ENCODE peak calls at places on chromosome 15, in four cellular contexts. K is A549, X is thyroid gland, N is testis. W is an unnamed sample.

GRCh38 chr15:67176195-67176971 is 78.1 kb downstream of the AAGAB start:
- DNase-seq in N (no peak), X (peak; percentile 88), K (no peak), W (no peak)

GRCh38 chr15:65634381-65634780 is 12.6 kb downstream of the SLC24A1 start:
- DNase-seq in X (no peak), N (no peak), K (peak; percentile 59), W (no peak)

GRCh38 chr15:85730001-85730820 is 64.5 kb downstream of the KLHL25 start:
- DNase-seq in X (peak; percentile 30), K (peak; percentile 74), N (peak; percentile 70), W (no peak)

GRCh38 chr15:68812596-68813548 is 7.8 kb downstream of the ANP32A start:
- DNase-seq in X (no peak), N (no peak), K (no peak), W (no peak)

GRCh38 chr15:53830707-53831386 is 71.4 kb upstream of the WDR72 start:
- DNase-seq in N (no peak), K (peak; percentile 22), X (no peak), W (no peak)

GRCh38 chr15:41873711-41874110 is 20.1 kb downstream of the SPTBN5 start:
- DNase-seq in K (no peak), X (no peak), N (no peak), W (no peak)

GRCh38 chr15:42270996-42271395 is 2.0 kb upstream of the GANC start:
- DNase-seq in N (no peak), K (no peak), X (no peak), W (no peak)

GRCh38 chr15:33655488-33655887 is 312.8 kb upstream of the CHRM5 start:
- DNase-seq in X (no peak), K (no peak), N (no peak), W (no peak)

GRCh38 chr15:47949815-47950214 is 171.0 kb upstream of the SLC24A5 start:
- DNase-seq in K (no peak), N (no peak), X (no peak), W (no peak)

GRCh38 chr15:47950447-47950846 is 170.3 kb upstream of the SLC24A5 start:
- DNase-seq in N (no peak), K (no peak), X (no peak), W (no peak)

GRCh38 chr15:47945869-47946666 is 174.7 kb upstream of the SLC24A5 start:
- DNase-seq in X (no peak), N (no peak), K (no peak), W (no peak)

GRCh38 chr15:47951761-47952160 is 169.0 kb upstream of the SLC24A5 start:
- DNase-seq in N (no peak), X (no peak), K (no peak), W (no peak)
- TF ChIP-seq POLR2A in N (no peak), X (no peak), K (no peak), W (no peak)

GRCh38 chr15:62110000-62110851 is 43.4 kb downstream of the C2CD4A start:
- DNase-seq in N (no peak), K (peak; percentile 47), X (no peak), W (peak; percentile 24)
- TF ChIP-seq POLR2A in N (no peak), K (no peak), X (no peak), W (no peak)

GRCh38 chr15:40108061-40108854 is 421 bp downstream of the BMF start:
- DNase-seq in X (peak; percentile 91), N (peak; percentile 68), K (peak; percentile 36), W (peak; percentile 58)

GRCh38 chr15:40104296-40104864 is 4.3 kb downstream of the BMF start:
- DNase-seq in X (no peak), N (no peak), K (no peak), W (no peak)

GRCh38 chr15:40105517-40106202 is 3.0 kb downstream of the BMF start:
- DNase-seq in K (no peak), N (no peak), X (no peak), W (no peak)

GRCh38 chr15:40104865-40105516 is 3.7 kb downstream of the BMF start:
- DNase-seq in N (peak; percentile 95), X (peak; percentile 94), K (peak; percentile 78), W (peak; percentile 93)

DNA sequence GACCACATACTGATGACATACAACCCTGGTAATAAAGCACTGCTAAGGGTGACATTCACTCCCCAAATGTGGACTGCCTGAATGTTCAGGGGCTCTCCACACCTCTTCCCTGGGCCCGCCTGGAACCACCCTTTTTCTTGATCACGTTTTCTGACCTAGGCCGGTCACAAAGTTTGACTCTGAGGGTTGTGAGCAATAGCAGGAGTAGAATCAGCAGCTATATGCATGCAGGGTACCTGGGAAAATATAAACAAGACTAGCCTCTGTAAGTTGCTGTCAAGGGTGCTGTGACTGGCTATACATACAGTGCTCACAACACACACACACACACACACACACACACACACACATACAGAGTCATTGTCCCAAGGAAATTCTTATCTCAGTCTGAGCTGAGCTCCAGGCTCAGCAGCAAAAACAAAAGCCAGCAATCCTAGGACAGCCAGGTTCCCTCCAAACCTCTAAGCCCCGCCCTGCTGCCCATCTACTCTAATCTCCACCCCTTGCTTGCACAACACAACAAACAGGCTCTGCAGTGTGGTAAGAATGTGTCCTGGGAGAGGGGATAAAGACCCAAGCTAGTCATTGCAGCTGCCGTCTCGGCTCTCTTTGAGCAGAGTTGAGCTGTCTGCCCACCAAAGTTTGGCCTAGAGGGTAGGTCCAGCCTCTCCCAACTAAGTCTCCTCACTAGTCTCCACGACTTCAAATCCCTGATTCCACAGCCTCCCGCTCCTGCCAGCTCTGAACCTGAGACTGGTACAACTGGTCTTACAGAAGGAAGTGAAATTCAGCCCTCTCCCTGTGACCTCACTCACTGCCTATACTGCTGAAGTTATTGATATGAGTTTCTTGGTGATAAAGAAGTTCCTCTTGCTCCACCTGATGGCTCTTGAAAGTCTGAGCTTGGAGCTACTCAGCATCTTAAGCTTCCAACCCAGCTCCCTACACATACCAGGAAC is 2.2 kb downstream of the BMF start:
- DNase-seq in X (peak; percentile 86), N (peak; percentile 62), K (peak; percentile 36), W (no peak)
- TF ChIP-seq POLR2A in X (no peak), N (no peak), K (no peak), W (no peak)

GRCh38 chr15:89805241-89806216 is 9.1 kb downstream of the ANPEP start:
- DNase-seq in N (no peak), K (no peak), X (no peak), W (no peak)
- TF ChIP-seq POLR2A in N (no peak), K (no peak), X (no peak), W (no peak)

GRCh38 chr15:31215490-31216209 is 111.0 kb upstream of the KLF13 start:
- DNase-seq in N (peak; percentile 79), X (peak; percentile 95), K (peak; percentile 85), W (peak; percentile 79)
- TF ChIP-seq POLR2A in N (no peak), X (no peak), K (peak; percentile 22), W (no peak)

W was measured in H54.